ENCODE peak calls at places on chromosomes 3 and 15, in five cellular contexts. K, U, D, B and Z are unnamed samples.

GRCh38 chr3:175940243-175940642 is 1081.1 kb downstream of the NAALADL2 start:
- DNase-seq in K (no peak), U (no peak), D (no peak), B (no peak), Z (peak)

GRCh38 chr15:80587816-80588456 is 107.2 kb upstream of the ABHD17C start:
- DNase-seq in K (no peak), U (no peak), D (no peak), B (no peak), Z (peak)

GRCh38 chr3:52502001-52502400 is 6.9 kb downstream of the STAB1 start:
- DNase-seq in K (no peak), U (no peak), D (no peak), B (no peak), Z (no peak)

GRCh38 chr3:79368403-79368802 is 399.4 kb downstream of the ROBO1 start:
- DNase-seq in K (no peak), U (no peak), D (no peak), B (no peak), Z (no peak)

GRCh38 chr3:43733459-43734384 is 43.0 kb downstream of the ABHD5 start:
- DNase-seq in K (no peak), U (no peak), D (no peak), B (peak), Z (peak)

GRCh38 chr3:125129512-125129962 is 73.7 kb upstream of the HEG1 start:
- DNase-seq in K (no peak), U (no peak), D (no peak), B (no peak), Z (peak)

GRCh38 chr3:124926426-124927116 is 8.0 kb downstream of the MUC13 start:
- DNase-seq in K (no peak), U (no peak), D (no peak), B (no peak), Z (peak)

GRCh38 chr15:70451861-70452653 is 311.3 kb downstream of the UACA start:
- DNase-seq in K (peak), U (no peak), D (no peak), B (peak), Z (no peak)